ENCODE peak calls at places on chromosomes 5 and 9, in four cellular contexts. One of them, this sample, is unnamed.

GRCh38 chr9:136648746-136649145 is 14.0 kb upstream of the EGFL7 start:
- DNase-seq in putamen: no peak
- DNase-seq in WERI-Rb-1: no peak
- DNase-seq in NCI-H345: no peak
- DNase-seq in this sample: no peak

GRCh38 chr9:106964329-106964728 is 101.4 kb downstream of the ZNF462 start:
- DNase-seq in putamen: no peak
- DNase-seq in WERI-Rb-1: no peak
- DNase-seq in NCI-H345: no peak
- DNase-seq in this sample: no peak

GRCh38 chr5:145830594-145830993 is 4.5 kb downstream of the PRELID2 start:
- DNase-seq in putamen: no peak
- DNase-seq in WERI-Rb-1: no peak
- DNase-seq in NCI-H345: no peak
- DNase-seq in this sample: no peak

GRCh38 chr9:80093695-80094094 is 521.9 kb downstream of the TLE4 start:
- DNase-seq in putamen: no peak
- DNase-seq in WERI-Rb-1: no peak
- DNase-seq in NCI-H345: no peak
- DNase-seq in this sample: no peak

GRCh38 chr9:134182554-134183219 is 18.3 kb upstream of the RNU6ATAC start:
- DNase-seq in putamen: no peak
- DNase-seq in WERI-Rb-1: peak
- DNase-seq in NCI-H345: no peak
- DNase-seq in this sample: no peak

GRCh38 chr5:149500922-149501582 is 50.2 kb downstream of the CSNK1A1 start:
- DNase-seq in putamen: no peak
- DNase-seq in WERI-Rb-1: no peak
- DNase-seq in NCI-H345: no peak
- DNase-seq in this sample: no peak

GRCh38 chr5:129506092-129506491 is 46.0 kb downstream of the ADAMTS19 start:
- DNase-seq in putamen: no peak
- DNase-seq in WERI-Rb-1: no peak
- DNase-seq in NCI-H345: no peak
- DNase-seq in this sample: no peak

GRCh38 chr5:10828241-10828640 is 67.2 kb upstream of the DAP start:
- DNase-seq in putamen: no peak
- DNase-seq in WERI-Rb-1: no peak
- DNase-seq in NCI-H345: no peak
- DNase-seq in this sample: no peak

GRCh38 chr5:122585111-122585415 is 189.8 kb upstream of the SNX2 start:
- DNase-seq in putamen: no peak
- DNase-seq in WERI-Rb-1: peak
- DNase-seq in NCI-H345: no peak
- DNase-seq in this sample: no peak

GRCh38 chr5:147949711-147950573 is 43.6 kb upstream of the C5orf46 start:
- DNase-seq in putamen: peak
- DNase-seq in WERI-Rb-1: no peak
- DNase-seq in NCI-H345: peak
- DNase-seq in this sample: no peak

This sample was measured in central memory CD4-positive, alpha-beta T cell.